ENCODE peak calls at places on chromosomes 11 and 22, in eight cellular contexts. One of them, this sample, is unnamed.

GRCh38 chr11:2302280-2302843 is 549 bp downstream of the TSPAN32 start:
- DNase-seq in activated CD8-positive, alpha-beta T cell treated with anti-CD3 and anti-CD28 coated beads for 36 hours: peak; percentile 59
- DNase-seq in left ventricle myocardium inferior: no peak
- DNase-seq in cerebellar nuclear complex: no peak
- DNase-seq in ACHN: no peak
- DNase-seq in pancreas: peak; percentile 15
- DNase-seq in mesendoderm: no peak
- DNase-seq in caudate nucleus: no peak
- DNase-seq in this sample: peak; percentile 52

GRCh38 chr22:45203150-45203974 is 37.3 kb downstream of the KIAA0930 start:
- DNase-seq in activated CD8-positive, alpha-beta T cell treated with anti-CD3 and anti-CD28 coated beads for 36 hours: no peak
- DNase-seq in left ventricle myocardium inferior: no peak
- DNase-seq in cerebellar nuclear complex: no peak
- DNase-seq in ACHN: no peak
- DNase-seq in pancreas: no peak
- DNase-seq in mesendoderm: no peak
- DNase-seq in caudate nucleus: no peak
- DNase-seq in this sample: no peak

GRCh38 chr22:34903416-34903815 is 162.5 kb upstream of the ISX start:
- DNase-seq in activated CD8-positive, alpha-beta T cell treated with anti-CD3 and anti-CD28 coated beads for 36 hours: no peak
- DNase-seq in left ventricle myocardium inferior: no peak
- DNase-seq in cerebellar nuclear complex: no peak
- DNase-seq in ACHN: no peak
- DNase-seq in pancreas: no peak
- DNase-seq in mesendoderm: peak; percentile 51
- DNase-seq in caudate nucleus: no peak
- DNase-seq in this sample: no peak

GRCh38 chr11:73193251-73194033 is 24.6 kb upstream of the P2RY2 start:
- DNase-seq in activated CD8-positive, alpha-beta T cell treated with anti-CD3 and anti-CD28 coated beads for 36 hours: no peak
- DNase-seq in left ventricle myocardium inferior: no peak
- DNase-seq in cerebellar nuclear complex: no peak
- DNase-seq in ACHN: no peak
- DNase-seq in pancreas: no peak
- DNase-seq in mesendoderm: no peak
- DNase-seq in caudate nucleus: no peak
- DNase-seq in this sample: no peak

GRCh38 chr11:128467610-128468041 is 119.7 kb downstream of the ETS1 start:
- DNase-seq in activated CD8-positive, alpha-beta T cell treated with anti-CD3 and anti-CD28 coated beads for 36 hours: peak; percentile 54
- DNase-seq in left ventricle myocardium inferior: no peak
- DNase-seq in cerebellar nuclear complex: no peak
- DNase-seq in ACHN: peak; percentile 85
- DNase-seq in pancreas: no peak
- DNase-seq in mesendoderm: peak; percentile 86
- DNase-seq in caudate nucleus: peak; percentile 17
- DNase-seq in this sample: peak; percentile 54

GRCh38 chr11:66278396-66279091 is 569 bp downstream of the CNIH2 start:
- DNase-seq in activated CD8-positive, alpha-beta T cell treated with anti-CD3 and anti-CD28 coated beads for 36 hours: peak; percentile 49
- DNase-seq in left ventricle myocardium inferior: no peak
- DNase-seq in cerebellar nuclear complex: no peak
- DNase-seq in ACHN: no peak
- DNase-seq in pancreas: no peak
- DNase-seq in mesendoderm: peak; percentile 71
- DNase-seq in caudate nucleus: no peak
- DNase-seq in this sample: no peak

GRCh38 chr11:69922015-69922595 is 102.9 kb upstream of the FGF3 start:
- DNase-seq in activated CD8-positive, alpha-beta T cell treated with anti-CD3 and anti-CD28 coated beads for 36 hours: no peak
- DNase-seq in left ventricle myocardium inferior: no peak
- DNase-seq in cerebellar nuclear complex: no peak
- DNase-seq in ACHN: no peak
- DNase-seq in pancreas: no peak
- DNase-seq in mesendoderm: no peak
- DNase-seq in caudate nucleus: no peak
- DNase-seq in this sample: no peak

GRCh38 chr11:57144531-57145320 is 37.0 kb upstream of the LRRC55 start:
- DNase-seq in activated CD8-positive, alpha-beta T cell treated with anti-CD3 and anti-CD28 coated beads for 36 hours: no peak
- DNase-seq in left ventricle myocardium inferior: no peak
- DNase-seq in cerebellar nuclear complex: no peak
- DNase-seq in ACHN: no peak
- DNase-seq in pancreas: no peak
- DNase-seq in mesendoderm: peak; percentile 96
- DNase-seq in caudate nucleus: no peak
- DNase-seq in this sample: no peak

GRCh38 chr11:103397369-103397768 is 288.1 kb downstream of the DYNC2H1 start:
- DNase-seq in activated CD8-positive, alpha-beta T cell treated with anti-CD3 and anti-CD28 coated beads for 36 hours: no peak
- DNase-seq in left ventricle myocardium inferior: no peak
- DNase-seq in cerebellar nuclear complex: no peak
- DNase-seq in ACHN: no peak
- DNase-seq in pancreas: no peak
- DNase-seq in mesendoderm: no peak
- DNase-seq in caudate nucleus: no peak
- DNase-seq in this sample: no peak

GRCh38 chr11:57588038-57588710 is 9.3 kb upstream of the SERPING1 start:
- DNase-seq in activated CD8-positive, alpha-beta T cell treated with anti-CD3 and anti-CD28 coated beads for 36 hours: no peak
- DNase-seq in left ventricle myocardium inferior: no peak
- DNase-seq in cerebellar nuclear complex: no peak
- DNase-seq in ACHN: no peak
- DNase-seq in pancreas: no peak
- DNase-seq in mesendoderm: no peak
- DNase-seq in caudate nucleus: no peak
- DNase-seq in this sample: no peak

GRCh38 chr11:60563553-60564235 is 48.5 kb downstream of the MS4A13 start:
- DNase-seq in activated CD8-positive, alpha-beta T cell treated with anti-CD3 and anti-CD28 coated beads for 36 hours: peak; percentile 26
- DNase-seq in left ventricle myocardium inferior: no peak
- DNase-seq in cerebellar nuclear complex: no peak
- DNase-seq in ACHN: no peak
- DNase-seq in pancreas: no peak
- DNase-seq in mesendoderm: peak; percentile 16
- DNase-seq in caudate nucleus: no peak
- DNase-seq in this sample: no peak

GRCh38 chr22:19419464-19420178 is 11.9 kb downstream of the HIRA start:
- DNase-seq in activated CD8-positive, alpha-beta T cell treated with anti-CD3 and anti-CD28 coated beads for 36 hours: peak; percentile 69
- DNase-seq in left ventricle myocardium inferior: no peak
- DNase-seq in cerebellar nuclear complex: peak; percentile 1
- DNase-seq in ACHN: no peak
- DNase-seq in pancreas: no peak
- DNase-seq in mesendoderm: peak; percentile 88
- DNase-seq in caudate nucleus: no peak
- DNase-seq in this sample: no peak

GRCh38 chr22:49996192-49996531 is 16.4 kb downstream of the IL17REL start:
- DNase-seq in activated CD8-positive, alpha-beta T cell treated with anti-CD3 and anti-CD28 coated beads for 36 hours: no peak
- DNase-seq in left ventricle myocardium inferior: no peak
- DNase-seq in cerebellar nuclear complex: no peak
- DNase-seq in ACHN: no peak
- DNase-seq in pancreas: no peak
- DNase-seq in mesendoderm: no peak
- DNase-seq in caudate nucleus: no peak
- DNase-seq in this sample: no peak

This sample was measured in Right ventricle myocardium superior.